ENCODE peak calls at places on chromosomes 12 and 14, in four cellular contexts. One of them, this sample, is unnamed.

GRCh38 chr12:111937429-111937828 is 75.5 kb downstream of the TMEM116 start:
- DNase-seq in HepG2: no peak
- DNase-seq in GM12878: no peak
- DNase-seq in K562: no peak
- DNase-seq in this sample: no peak

GRCh38 chr14:61747342-61747741 is 14.9 kb upstream of the SNAPC1 start:
- DNase-seq in GM12878: no peak
- DNase-seq in K562: no peak
- DNase-seq in HepG2: no peak
- DNase-seq in this sample: no peak

GRCh38 chr12:45522227-45522626 is 207.3 kb upstream of the ARID2 start:
- DNase-seq in HepG2: no peak
- DNase-seq in GM12878: no peak
- DNase-seq in K562: no peak
- DNase-seq in this sample: no peak

GRCh38 chr14:33229269-33229924 is 290.7 kb downstream of the NPAS3 start:
- DNase-seq in HepG2: no peak
- DNase-seq in K562: no peak
- DNase-seq in GM12878: no peak
- DNase-seq in this sample: no peak

GRCh38 chr14:64074961-64075619 is 219.1 kb downstream of the ESR2 start:
- DNase-seq in HepG2: no peak
- DNase-seq in GM12878: no peak
- DNase-seq in K562: no peak
- DNase-seq in this sample: no peak

GRCh38 chr12:49923878-49924610 is 20.3 kb upstream of the FAIM2 start:
- DNase-seq in K562: no peak
- DNase-seq in GM12878: no peak
- DNase-seq in HepG2: no peak
- DNase-seq in this sample: no peak

GRCh38 chr12:11497995-11498394 is 102.6 kb upstream of the PRB2 start:
- DNase-seq in K562: no peak
- DNase-seq in HepG2: no peak
- DNase-seq in GM12878: peak
- DNase-seq in this sample: no peak

GRCh38 chr14:84988391-84988790 is 541.6 kb upstream of the FLRT2 start:
- DNase-seq in K562: no peak
- DNase-seq in GM12878: no peak
- DNase-seq in HepG2: no peak
- DNase-seq in this sample: no peak

GRCh38 chr14:102565331-102565887 is 27.0 kb upstream of the RCOR1 start:
- DNase-seq in HepG2: no peak
- DNase-seq in K562: no peak
- DNase-seq in GM12878: peak
- DNase-seq in this sample: no peak

GRCh38 chr14:34971381-34971780 is 11.4 kb upstream of the SRP54 start:
- DNase-seq in K562: no peak
- DNase-seq in HepG2: no peak
- DNase-seq in GM12878: no peak
- DNase-seq in this sample: no peak

GRCh38 chr12:121513464-121514183 is 67.2 kb downstream of the KDM2B start:
- DNase-seq in K562: peak
- DNase-seq in GM12878: no peak
- DNase-seq in HepG2: peak
- DNase-seq in this sample: peak

GRCh38 chr12:63826002-63826585 is 18.4 kb upstream of the SRGAP1 start:
- DNase-seq in K562: peak
- DNase-seq in GM12878: no peak
- DNase-seq in HepG2: peak
- DNase-seq in this sample: no peak

GRCh38 chr12:2794736-2795289 is at the start of gene FKBP4:
- DNase-seq in K562: peak
- DNase-seq in HepG2: peak
- DNase-seq in GM12878: no peak
- DNase-seq in this sample: peak

GRCh38 chr12:93322784-93323183 is 54.9 kb upstream of the NUDT4 start:
- DNase-seq in GM12878: no peak
- DNase-seq in K562: no peak
- DNase-seq in HepG2: no peak
- DNase-seq in this sample: no peak

GRCh38 chr14:23294734-23295561 is 7.7 kb downstream of the PPP1R3E start:
- DNase-seq in HepG2: peak
- DNase-seq in GM12878: no peak
- DNase-seq in K562: peak
- DNase-seq in this sample: peak

GRCh38 chr12:8054821-8055220 is 11.3 kb downstream of the C3AR1 start:
- DNase-seq in K562: no peak
- DNase-seq in HepG2: no peak
- DNase-seq in GM12878: no peak
- DNase-seq in this sample: no peak

GRCh38 chr12:92543872-92544271 is 158.9 kb upstream of the PLEKHG7 start:
- DNase-seq in HepG2: no peak
- DNase-seq in K562: no peak
- DNase-seq in GM12878: no peak
- DNase-seq in this sample: no peak

GRCh38 chr12:128790221-128790620 is 33.5 kb downstream of the SLC15A4 start:
- DNase-seq in K562: no peak
- DNase-seq in HepG2: no peak
- DNase-seq in GM12878: no peak
- DNase-seq in this sample: no peak

GRCh38 chr12:132496710-132497109 is 6.8 kb downstream of the FBRSL1 start:
- DNase-seq in HepG2: no peak
- DNase-seq in GM12878: no peak
- DNase-seq in K562: no peak
- DNase-seq in this sample: no peak

GRCh38 chr14:64272019-64272418 is 22.2 kb downstream of the ESR2 start:
- DNase-seq in GM12878: no peak
- DNase-seq in K562: no peak
- DNase-seq in HepG2: no peak
- DNase-seq in this sample: no peak

GRCh38 chr12:62986844-62987243 is 51.9 kb upstream of the PPM1H start:
- DNase-seq in GM12878: no peak
- DNase-seq in HepG2: no peak
- DNase-seq in K562: no peak
- DNase-seq in this sample: no peak

GRCh38 chr12:2165021-2165420 is 112.2 kb downstream of the CACNA1C start:
- DNase-seq in K562: no peak
- DNase-seq in GM12878: no peak
- DNase-seq in HepG2: no peak
- DNase-seq in this sample: no peak

GRCh38 chr12:110379642-110380041 is 23.9 kb downstream of the ANAPC7 start:
- DNase-seq in GM12878: no peak
- DNase-seq in K562: no peak
- DNase-seq in HepG2: no peak
- DNase-seq in this sample: no peak

GRCh38 chr12:127381681-127382080 is 885.3 kb upstream of the TMEM132C start:
- DNase-seq in HepG2: no peak
- DNase-seq in K562: no peak
- DNase-seq in GM12878: no peak
- DNase-seq in this sample: no peak

GRCh38 chr12:54463034-54463433 is 10.4 kb downstream of the GTSF1 start:
- DNase-seq in GM12878: no peak
- DNase-seq in K562: no peak
- DNase-seq in HepG2: no peak
- DNase-seq in this sample: no peak

GRCh38 chr14:20551606-20552005 is 9.2 kb downstream of the RNASE9 start:
- DNase-seq in GM12878: no peak
- DNase-seq in HepG2: no peak
- DNase-seq in K562: no peak
- DNase-seq in this sample: no peak

GRCh38 chr14:94770251-94770749 is 387 bp upstream of the GSC start:
- DNase-seq in GM12878: no peak
- DNase-seq in K562: no peak
- DNase-seq in HepG2: no peak
- DNase-seq in this sample: no peak

GRCh38 chr14:60721331-60722162 is 2.6 kb downstream of the SIX4 start:
- DNase-seq in K562: no peak
- DNase-seq in HepG2: peak
- DNase-seq in GM12878: no peak
- DNase-seq in this sample: peak

GRCh38 chr14:105498430-105499255 is 7.6 kb downstream of the TEDC1 start:
- DNase-seq in GM12878: no peak
- DNase-seq in HepG2: no peak
- DNase-seq in K562: no peak
- DNase-seq in this sample: no peak

GRCh38 chr12:76428117-76428516 is 79.9 kb upstream of the BBS10 start:
- DNase-seq in GM12878: no peak
- DNase-seq in HepG2: no peak
- DNase-seq in K562: no peak
- DNase-seq in this sample: no peak

GRCh38 chr12:91287753-91288152 is 105.1 kb upstream of the DCN start:
- DNase-seq in GM12878: no peak
- DNase-seq in HepG2: no peak
- DNase-seq in K562: no peak
- DNase-seq in this sample: no peak

GRCh38 chr12:122965851-122966742 is at the start of gene ABCB9:
- DNase-seq in GM12878: no peak
- DNase-seq in K562: peak
- DNase-seq in HepG2: peak
- DNase-seq in this sample: peak

GRCh38 chr12:124713436-124714082 is 146.1 kb upstream of the NCOR2 start:
- DNase-seq in K562: no peak
- DNase-seq in HepG2: no peak
- DNase-seq in GM12878: peak
- DNase-seq in this sample: no peak

GRCh38 chr12:52058631-52059324 is 7.5 kb downstream of the NR4A1 start:
- DNase-seq in GM12878: no peak
- DNase-seq in HepG2: no peak
- DNase-seq in K562: no peak
- DNase-seq in this sample: no peak

GRCh38 chr12:4174417-4174816 is 99.1 kb upstream of the CCND2 start:
- DNase-seq in HepG2: no peak
- DNase-seq in GM12878: no peak
- DNase-seq in K562: no peak
- DNase-seq in this sample: no peak

GRCh38 chr12:76123301-76124212 is 39.1 kb upstream of the NAP1L1 start:
- DNase-seq in K562: no peak
- DNase-seq in GM12878: no peak
- DNase-seq in HepG2: no peak
- DNase-seq in this sample: no peak

GRCh38 chr14:104395276-104395675 is 184.3 kb upstream of the C14orf180 start:
- DNase-seq in GM12878: no peak
- DNase-seq in HepG2: no peak
- DNase-seq in K562: no peak
- DNase-seq in this sample: no peak

GRCh38 chr14:104072586-104072985 is 12.9 kb upstream of the ASPG start:
- DNase-seq in HepG2: no peak
- DNase-seq in K562: no peak
- DNase-seq in GM12878: no peak
- DNase-seq in this sample: no peak

GRCh38 chr14:64720190-64720589 is 16.0 kb downstream of the PLEKHG3 start:
- DNase-seq in GM12878: no peak
- DNase-seq in K562: no peak
- DNase-seq in HepG2: peak
- DNase-seq in this sample: peak

GRCh38 chr14:37116933-37117844 is 55.2 kb downstream of the SLC25A21 start:
- DNase-seq in K562: peak
- DNase-seq in GM12878: no peak
- DNase-seq in HepG2: peak
- DNase-seq in this sample: no peak

GRCh38 chr14:57865066-57865449 is 834 bp downstream of the SLC35F4 start:
- DNase-seq in HepG2: no peak
- DNase-seq in K562: no peak
- DNase-seq in GM12878: no peak
- DNase-seq in this sample: no peak
- TF ChIP-seq CREB1 in HepG2: no peak
- TF ChIP-seq CREB1 in K562: no peak
- TF ChIP-seq CREB1 in GM12878: no peak
- TF ChIP-seq CREB1 in this sample: no peak

GRCh38 chr12:14514154-14514842 is 53.4 kb downstream of the PLBD1 start:
- DNase-seq in GM12878: no peak
- DNase-seq in HepG2: peak
- DNase-seq in K562: peak
- DNase-seq in this sample: no peak
- TF ChIP-seq USF2 in GM12878: no peak
- TF ChIP-seq USF2 in HepG2: no peak
- TF ChIP-seq USF2 in K562: no peak
- TF ChIP-seq USF2 in this sample: no peak

GRCh38 chr12:27821259-27821973 is 41.4 kb upstream of the MANSC4 start:
- DNase-seq in HepG2: peak
- DNase-seq in GM12878: peak
- DNase-seq in K562: peak
- DNase-seq in this sample: peak
- TF ChIP-seq NR2C2 in HepG2: no peak
- TF ChIP-seq NR2C2 in GM12878: no peak
- TF ChIP-seq NR2C2 in K562: no peak
- TF ChIP-seq NR2C2 in this sample: no peak

GRCh38 chr12:95718001-95718400 is 72.6 kb downstream of the NTN4 start:
- DNase-seq in GM12878: no peak
- DNase-seq in HepG2: no peak
- DNase-seq in K562: no peak
- DNase-seq in this sample: no peak

GRCh38 chr12:95715177-95715576 is 75.4 kb downstream of the NTN4 start:
- DNase-seq in GM12878: no peak
- DNase-seq in HepG2: no peak
- DNase-seq in K562: no peak
- DNase-seq in this sample: no peak

GRCh38 chr12:95718772-95719171 is 71.8 kb downstream of the NTN4 start:
- DNase-seq in GM12878: no peak
- DNase-seq in HepG2: no peak
- DNase-seq in K562: no peak
- DNase-seq in this sample: no peak

GRCh38 chr12:95721320-95721719 is 69.2 kb downstream of the NTN4 start:
- DNase-seq in HepG2: no peak
- DNase-seq in GM12878: no peak
- DNase-seq in K562: no peak
- DNase-seq in this sample: no peak

GRCh38 chr12:95717336-95717928 is 73.1 kb downstream of the NTN4 start:
- DNase-seq in GM12878: no peak
- DNase-seq in HepG2: no peak
- DNase-seq in K562: no peak
- DNase-seq in this sample: no peak
- TF ChIP-seq CREB1 in GM12878: no peak
- TF ChIP-seq CREB1 in HepG2: no peak
- TF ChIP-seq CREB1 in K562: no peak
- TF ChIP-seq CREB1 in this sample: no peak

DNA sequence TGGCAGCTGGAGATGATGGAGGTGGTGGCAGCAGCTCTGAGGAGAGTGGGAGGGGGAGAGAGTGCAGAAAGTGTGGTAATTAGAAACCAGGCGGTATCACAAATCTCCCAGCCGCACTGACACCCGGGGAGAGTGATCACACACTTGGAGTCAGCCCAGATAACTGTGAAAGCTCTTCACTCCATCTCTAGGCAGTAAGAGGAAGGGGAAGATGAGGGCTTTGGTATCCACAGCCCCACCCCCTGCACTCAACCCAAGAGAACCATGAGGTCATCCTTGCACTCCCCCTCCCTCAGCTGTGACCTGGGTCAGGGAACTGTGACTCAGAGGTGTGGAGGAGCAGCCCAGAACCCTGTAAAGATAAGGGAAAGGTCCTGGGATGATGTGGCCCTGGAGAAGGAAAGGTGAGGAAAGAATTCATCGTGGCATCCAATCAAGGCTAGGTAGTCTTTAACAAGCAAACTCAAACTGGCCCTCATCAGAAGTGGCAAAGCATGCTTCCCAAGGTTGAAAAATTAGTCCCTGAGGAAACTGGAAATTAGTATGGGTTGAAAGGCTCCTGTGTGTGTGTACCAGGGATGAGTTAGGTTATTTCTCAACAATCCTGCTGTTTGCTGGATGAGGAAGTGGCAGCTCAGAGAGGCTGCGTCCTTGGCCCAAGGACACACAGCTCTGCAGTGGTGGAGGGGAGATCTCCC is 111.0 kb upstream of the LHX5 start:
- DNase-seq in K562: peak
- DNase-seq in GM12878: no peak
- DNase-seq in HepG2: no peak
- DNase-seq in this sample: no peak
- TF ChIP-seq USF2 in K562: no peak
- TF ChIP-seq USF2 in GM12878: no peak
- TF ChIP-seq USF2 in HepG2: no peak
- TF ChIP-seq USF2 in this sample: no peak

This sample was measured in WTC11.